ENCODE peak calls at places on chromosome 1, in eight cellular contexts. J is K562, Y is H9, T is uterus, I is MCF 10A, B is RWPE1, D is Caco-2, V is lung. E is an unnamed sample.
A peak's percentile ranks its signal among the peaks of the same experiment; 100 is the strongest.

GRCh38 chr1:214438059-214438458 is 113.3 kb downstream of the PTPN14 start:
- DNase-seq in J (peak; percentile 10), Y (peak; percentile 50), T (no peak), I (no peak), B (no peak), D (no peak), V (no peak), E (no peak)

GRCh38 chr1:88595355-88595754 is 88.7 kb upstream of the PKN2 start:
- DNase-seq in J (peak; percentile 35), Y (no peak), T (no peak), I (no peak), B (peak; percentile 11), D (no peak), V (no peak), E (no peak)

GRCh38 chr1:39154553-39155361 is 49.7 kb upstream of the MACF1 start:
- DNase-seq in J (peak; percentile 49), Y (no peak), T (peak; percentile 72), I (peak; percentile 62), B (no peak), D (no peak), V (peak; percentile 41), E (peak; percentile 53)

GRCh38 chr1:234504969-234505773 is 26.2 kb upstream of the TARBP1 start:
- DNase-seq in J (peak; percentile 53), Y (no peak), T (no peak), I (no peak), B (no peak), D (no peak), V (no peak), E (no peak)

GRCh38 chr1:39230261-39231190 is 26.0 kb downstream of the MACF1 start:
- DNase-seq in J (no peak), Y (no peak), T (no peak), I (no peak), B (no peak), D (no peak), V (no peak), E (no peak)

GRCh38 chr1:114979278-114979891 is 50.2 kb upstream of the TSHB start:
- DNase-seq in J (peak; percentile 64), Y (peak; percentile 50), T (peak; percentile 67), I (peak; percentile 71), B (peak; percentile 44), D (peak; percentile 49), V (peak; percentile 55), E (peak; percentile 11)

GRCh38 chr1:41387667-41388091 is 26.4 kb downstream of the FOXO6 start:
- DNase-seq in J (no peak), Y (peak; percentile 90), T (peak; percentile 87), I (peak; percentile 46), B (peak; percentile 38), D (peak; percentile 43), V (peak; percentile 81), E (peak; percentile 75)

GRCh38 chr1:113976609-113977278 is 2.5 kb upstream of the OLFML3 start:
- DNase-seq in J (peak; percentile 47), Y (peak; percentile 62), T (peak; percentile 50), I (no peak), B (peak; percentile 21), D (no peak), V (no peak), E (no peak)

GRCh38 chr1:168437821-168438220 is 106.0 kb downstream of the XCL2 start:
- DNase-seq in J (no peak), Y (no peak), T (no peak), I (peak; percentile 61), B (no peak), D (no peak), V (no peak), E (no peak)

GRCh38 chr1:38558055-38558454 is 301.5 kb downstream of the RRAGC start:
- DNase-seq in J (no peak), Y (peak; percentile 47), T (no peak), I (no peak), B (no peak), D (no peak), V (no peak), E (no peak)

DNA sequence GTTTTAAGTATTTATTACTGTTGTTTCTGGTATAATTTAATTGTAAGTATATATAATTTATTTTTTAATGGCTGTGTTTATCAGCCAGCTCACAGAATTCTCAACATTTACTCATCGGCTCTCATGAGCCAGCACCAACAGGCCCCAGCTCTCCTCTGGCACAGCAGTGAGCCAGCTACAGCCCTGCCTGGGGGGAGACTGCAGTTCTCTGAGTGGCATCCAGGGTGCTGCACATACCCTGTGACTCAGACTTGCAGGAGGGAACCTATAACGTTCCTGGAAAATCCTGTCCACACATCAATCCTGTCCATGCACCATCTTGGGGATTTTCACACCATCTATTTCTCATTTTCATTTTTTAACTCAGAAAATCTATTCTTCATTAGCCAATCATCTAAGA is 36.5 kb downstream of the FHAD1 start:
- DNase-seq in J (no peak), Y (no peak), T (no peak), I (peak; percentile 87), B (peak; percentile 90), D (no peak), V (no peak), E (no peak)
- TF ChIP-seq CTCF in J (no peak), Y (peak; percentile 36), T (no peak), I (peak; percentile 35), B (peak; percentile 16), D (no peak), V (no peak), E (no peak)

GRCh38 chr1:16988210-16988609 is 7.8 kb upstream of the MFAP2 start:
- DNase-seq in J (no peak), Y (no peak), T (no peak), I (no peak), B (no peak), D (no peak), V (no peak), E (no peak)

GRCh38 chr1:16984717-16985116 is 4.3 kb upstream of the MFAP2 start:
- DNase-seq in J (no peak), Y (no peak), T (peak; percentile 91), I (peak; percentile 92), B (peak; percentile 84), D (no peak), V (peak; percentile 62), E (no peak)

GRCh38 chr1:16986113-16986512 is 5.7 kb upstream of the MFAP2 start:
- DNase-seq in J (no peak), Y (no peak), T (no peak), I (no peak), B (no peak), D (no peak), V (no peak), E (no peak)

GRCh38 chr1:16989676-16990391 is 9.4 kb upstream of the MFAP2 start:
- DNase-seq in J (no peak), Y (no peak), T (no peak), I (no peak), B (no peak), D (no peak), V (no peak), E (no peak)

DNA sequence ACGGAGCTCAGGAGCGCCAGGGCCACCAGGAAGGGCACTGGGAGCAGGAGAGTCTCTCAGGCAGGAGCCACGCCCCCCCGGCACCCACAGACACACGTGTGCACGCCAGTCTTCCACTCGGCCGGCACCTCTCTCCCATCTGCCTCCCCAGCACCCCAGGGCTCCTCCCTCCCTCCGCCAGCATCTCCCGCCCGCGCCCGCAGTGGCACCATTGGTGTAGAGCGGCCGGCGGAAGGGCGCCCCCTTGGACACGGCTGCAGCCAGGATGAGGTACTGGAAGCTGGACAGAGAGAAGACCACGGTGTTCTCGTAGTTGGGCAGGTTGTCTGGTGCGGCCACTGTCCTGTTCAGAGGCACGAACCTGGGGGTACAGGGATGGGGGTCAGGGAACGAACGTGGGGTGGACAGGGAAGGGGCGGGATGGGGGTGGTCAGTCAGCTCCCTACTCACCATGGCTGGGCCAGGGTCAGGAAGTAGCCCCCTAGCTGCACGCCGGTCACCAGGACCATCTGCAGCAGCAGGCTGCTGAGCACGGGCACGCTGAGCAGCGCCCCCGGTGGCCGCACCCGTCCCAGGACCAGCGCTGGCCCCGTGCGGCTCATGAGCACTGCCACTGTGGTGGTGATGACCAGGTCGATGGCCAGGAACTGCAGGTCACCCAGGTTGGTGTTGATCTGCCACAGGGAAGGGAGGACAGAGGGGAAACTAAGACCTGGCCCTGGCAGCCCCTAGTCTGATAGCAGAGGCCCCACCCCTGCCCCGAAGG is 6.4 kb upstream of the MFAP2 start:
- DNase-seq in J (peak; percentile 33), Y (peak; percentile 88), T (no peak), I (no peak), B (no peak), D (no peak), V (no peak), E (no peak)
- TF ChIP-seq CTCF in J (peak; percentile 53), Y (peak; percentile 88), T (no peak), I (peak; percentile 28), B (peak; percentile 35), D (no peak), V (no peak), E (peak; percentile 27)

DNA sequence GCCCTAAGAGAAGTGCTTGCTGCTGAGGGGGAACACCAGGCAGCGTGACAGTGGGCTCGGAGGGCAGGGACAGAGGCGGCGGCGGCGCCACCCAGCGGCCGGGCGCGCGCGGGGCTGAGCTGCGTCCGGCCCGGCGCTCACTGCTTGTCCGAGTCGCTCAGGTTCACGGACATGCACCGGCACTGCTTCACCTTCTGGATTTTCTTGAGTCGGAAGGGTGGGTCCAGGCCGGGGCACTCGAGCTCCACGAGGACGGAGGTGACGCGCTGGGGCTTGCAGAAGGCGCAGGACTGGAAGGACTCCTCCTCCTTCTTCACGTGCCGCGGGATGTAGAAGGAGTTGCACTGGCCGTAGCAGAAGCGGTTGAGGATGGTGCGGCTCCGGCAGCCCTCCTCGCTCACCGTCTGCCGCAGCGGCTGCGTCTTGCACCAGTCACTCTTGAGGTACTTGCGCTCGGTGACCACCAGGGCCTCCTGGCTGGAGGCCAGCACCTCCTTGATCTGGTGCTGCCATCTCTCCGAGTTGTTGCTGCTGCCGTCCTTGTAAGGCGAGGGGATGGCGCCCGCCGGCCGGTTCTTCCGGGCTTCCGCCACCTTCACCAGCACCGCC is 119.0 kb downstream of the GREM2 start:
- DNase-seq in J (peak; percentile 51), Y (peak; percentile 92), T (peak; percentile 37), I (no peak), B (peak; percentile 35), D (no peak), V (no peak), E (peak; percentile 17)
- TF ChIP-seq CTCF in J (peak; percentile 19), Y (peak; percentile 67), T (no peak), I (peak; percentile 20), B (peak; percentile 65), D (no peak), V (no peak), E (peak; percentile 29)

DNA sequence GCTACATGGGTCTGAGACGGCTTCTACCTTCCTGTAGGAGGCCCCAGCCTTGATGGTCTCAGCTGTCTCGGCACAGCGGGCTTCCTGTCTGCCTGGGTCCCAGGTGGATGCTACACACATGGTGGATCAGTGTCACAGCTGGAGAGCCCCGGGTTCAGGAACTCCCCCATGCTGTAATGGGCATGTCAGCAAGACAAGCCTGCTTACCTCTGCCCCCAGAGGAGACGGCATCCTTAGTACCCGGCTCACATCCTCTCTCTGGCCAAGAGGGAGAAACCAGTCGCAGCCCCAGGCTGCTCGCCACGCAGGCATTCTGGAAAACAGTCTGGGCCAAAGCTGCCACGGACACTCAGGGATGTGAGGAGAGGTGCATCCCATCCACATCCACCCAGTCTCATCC is 10.3 kb downstream of the SNAP47 start:
- DNase-seq in J (no peak), Y (no peak), T (no peak), I (no peak), B (no peak), D (no peak), V (no peak), E (no peak)
- TF ChIP-seq CTCF in J (no peak), Y (no peak), T (no peak), I (no peak), B (no peak), D (no peak), V (no peak), E (no peak)

E was measured in LNCaP clone FGC.